ENCODE peak calls at places on chromosome 1, in five cellular contexts. One of them, this sample, is unnamed.

GRCh38 chr1:238772321-238772720 is 614.0 kb upstream of the CHRM3 start:
- DNase-seq in K562: no peak
- DNase-seq in H1: no peak
- DNase-seq in HepG2: no peak
- DNase-seq in endothelial cell of umbilical vein: no peak
- DNase-seq in this sample: no peak

GRCh38 chr1:231107600-231108326 is 54.1 kb upstream of the TRIM67 start:
- DNase-seq in K562: no peak
- DNase-seq in H1: no peak
- DNase-seq in HepG2: no peak
- DNase-seq in endothelial cell of umbilical vein: no peak
- DNase-seq in this sample: no peak

GRCh38 chr1:232018512-232019340 is 392.1 kb downstream of the DISC1 start:
- DNase-seq in K562: no peak
- DNase-seq in H1: no peak
- DNase-seq in HepG2: no peak
- DNase-seq in endothelial cell of umbilical vein: no peak
- DNase-seq in this sample: no peak

GRCh38 chr1:12132078-12132477 is 34.7 kb upstream of the TNFRSF1B start:
- DNase-seq in K562: no peak
- DNase-seq in H1: no peak
- DNase-seq in HepG2: no peak
- DNase-seq in endothelial cell of umbilical vein: no peak
- DNase-seq in this sample: no peak

GRCh38 chr1:27575861-27576331 is 28.0 kb downstream of the AHDC1 start:
- DNase-seq in K562: no peak
- DNase-seq in H1: no peak
- DNase-seq in HepG2: peak
- DNase-seq in endothelial cell of umbilical vein: peak
- DNase-seq in this sample: peak

GRCh38 chr1:30374400-30375070 is 348.9 kb downstream of the MATN1 start:
- DNase-seq in K562: no peak
- DNase-seq in H1: no peak
- DNase-seq in HepG2: no peak
- DNase-seq in endothelial cell of umbilical vein: no peak
- DNase-seq in this sample: no peak

GRCh38 chr1:32241011-32241763 is 5.8 kb upstream of the FAM167B start:
- DNase-seq in K562: peak
- DNase-seq in H1: no peak
- DNase-seq in HepG2: no peak
- DNase-seq in endothelial cell of umbilical vein: peak
- DNase-seq in this sample: peak

GRCh38 chr1:89820423-89821321 is at the start of gene LRRC8D:
- DNase-seq in K562: peak
- DNase-seq in H1: no peak
- DNase-seq in HepG2: peak
- DNase-seq in endothelial cell of umbilical vein: peak
- DNase-seq in this sample: peak

GRCh38 chr1:20787775-20788488 is 825 bp upstream of the HP1BP3 start:
- DNase-seq in K562: peak
- DNase-seq in H1: peak
- DNase-seq in HepG2: peak
- DNase-seq in endothelial cell of umbilical vein: peak
- DNase-seq in this sample: peak

GRCh38 chr1:12091191-12091590 is 28.1 kb downstream of the TNFRSF8 start:
- DNase-seq in K562: no peak
- DNase-seq in H1: no peak
- DNase-seq in HepG2: no peak
- DNase-seq in endothelial cell of umbilical vein: no peak
- DNase-seq in this sample: no peak

GRCh38 chr1:228299901-228300300 is 92.1 kb downstream of the OBSCN start:
- DNase-seq in K562: no peak
- DNase-seq in H1: no peak
- DNase-seq in HepG2: no peak
- DNase-seq in endothelial cell of umbilical vein: no peak
- DNase-seq in this sample: no peak

GRCh38 chr1:206457408-206457807 is 12.9 kb upstream of the IKBKE start:
- DNase-seq in K562: no peak
- DNase-seq in H1: no peak
- DNase-seq in HepG2: no peak
- DNase-seq in endothelial cell of umbilical vein: peak
- DNase-seq in this sample: no peak

GRCh38 chr1:192945417-192946130 is 113.6 kb downstream of the UCHL5 start:
- DNase-seq in K562: no peak
- DNase-seq in H1: no peak
- DNase-seq in HepG2: no peak
- DNase-seq in endothelial cell of umbilical vein: no peak
- DNase-seq in this sample: no peak

GRCh38 chr1:215987092-215987855 is 420.2 kb downstream of the KCTD3 start:
- DNase-seq in K562: no peak
- DNase-seq in H1: no peak
- DNase-seq in HepG2: peak
- DNase-seq in endothelial cell of umbilical vein: no peak
- DNase-seq in this sample: no peak

GRCh38 chr1:161391611-161392010 is 23.9 kb upstream of the CFAP126 start:
- DNase-seq in K562: no peak
- DNase-seq in H1: no peak
- DNase-seq in HepG2: no peak
- DNase-seq in endothelial cell of umbilical vein: no peak
- DNase-seq in this sample: no peak

GRCh38 chr1:39649786-39650185 is 10.3 kb upstream of the HEYL start:
- DNase-seq in K562: no peak
- DNase-seq in H1: no peak
- DNase-seq in HepG2: no peak
- DNase-seq in endothelial cell of umbilical vein: no peak
- DNase-seq in this sample: no peak

GRCh38 chr1:23984417-23985186 is 4.5 kb upstream of the SRSF10 start:
- DNase-seq in K562: no peak
- DNase-seq in H1: no peak
- DNase-seq in HepG2: peak
- DNase-seq in endothelial cell of umbilical vein: peak
- DNase-seq in this sample: peak

GRCh38 chr1:46554236-46555080 is 3.0 kb upstream of the KNCN start:
- DNase-seq in K562: no peak
- DNase-seq in H1: no peak
- DNase-seq in HepG2: no peak
- DNase-seq in endothelial cell of umbilical vein: no peak
- DNase-seq in this sample: no peak

GRCh38 chr1:85575363-85575995 is 5.1 kb upstream of the CCN1 start:
- DNase-seq in K562: no peak
- DNase-seq in H1: no peak
- DNase-seq in HepG2: no peak
- DNase-seq in endothelial cell of umbilical vein: no peak
- DNase-seq in this sample: no peak
- H3K4me3 ChIP-seq in K562: no peak
- H3K4me3 ChIP-seq in H1: no peak
- H3K4me3 ChIP-seq in HepG2: no peak
- H3K4me3 ChIP-seq in endothelial cell of umbilical vein: no peak
- H3K4me3 ChIP-seq in this sample: no peak

GRCh38 chr1:53369034-53369750 is 41.3 kb upstream of the LRP8 start:
- DNase-seq in K562: no peak
- DNase-seq in H1: no peak
- DNase-seq in HepG2: no peak
- DNase-seq in endothelial cell of umbilical vein: no peak
- DNase-seq in this sample: no peak

GRCh38 chr1:53371851-53372250 is 44.0 kb upstream of the LRP8 start:
- DNase-seq in K562: no peak
- DNase-seq in H1: no peak
- DNase-seq in HepG2: no peak
- DNase-seq in endothelial cell of umbilical vein: no peak
- DNase-seq in this sample: no peak

GRCh38 chr1:53369761-53370160 is 41.9 kb upstream of the LRP8 start:
- DNase-seq in K562: no peak
- DNase-seq in H1: no peak
- DNase-seq in HepG2: no peak
- DNase-seq in endothelial cell of umbilical vein: no peak
- DNase-seq in this sample: no peak

GRCh38 chr1:53371121-53371666 is 43.3 kb upstream of the LRP8 start:
- DNase-seq in K562: no peak
- DNase-seq in H1: no peak
- DNase-seq in HepG2: no peak
- DNase-seq in endothelial cell of umbilical vein: no peak
- DNase-seq in this sample: no peak

DNA sequence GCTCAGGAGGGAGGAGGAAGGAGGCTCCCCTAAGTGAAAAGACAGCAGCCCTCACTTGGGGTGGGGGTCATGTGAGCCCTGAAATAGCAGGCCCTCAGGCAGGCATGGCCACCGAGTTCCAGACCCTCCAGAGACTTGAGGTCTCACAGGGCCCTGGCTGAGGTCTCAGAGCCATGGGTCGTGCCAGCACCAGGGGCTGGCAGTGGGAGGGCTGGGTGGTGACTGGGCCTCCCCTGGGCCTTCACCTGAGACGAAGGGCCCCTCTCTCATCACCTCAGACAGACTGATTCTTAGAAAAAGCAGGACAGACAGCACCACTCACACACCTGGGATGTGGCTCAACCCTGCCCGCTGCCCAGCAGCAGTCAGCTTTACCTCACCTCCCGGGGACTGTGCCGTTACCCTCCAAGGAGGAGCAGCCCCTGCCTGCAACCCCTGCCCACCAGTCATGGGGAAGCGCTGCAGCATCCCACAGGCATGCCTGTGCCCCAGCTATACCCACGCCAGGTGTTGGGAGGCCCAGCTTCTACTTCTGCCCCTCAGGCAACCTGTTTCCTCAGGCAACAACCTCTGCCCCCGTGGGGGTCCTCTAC is 42.6 kb upstream of the LRP8 start:
- DNase-seq in K562: no peak
- DNase-seq in H1: no peak
- DNase-seq in HepG2: no peak
- DNase-seq in endothelial cell of umbilical vein: no peak
- DNase-seq in this sample: no peak
- TF ChIP-seq JUN in K562: no peak
- TF ChIP-seq JUN in H1: no peak
- TF ChIP-seq JUN in HepG2: no peak
- TF ChIP-seq JUN in endothelial cell of umbilical vein: no peak
- TF ChIP-seq JUN in this sample: no peak

GRCh38 chr1:233790662-233791371 is 113.7 kb upstream of the SLC35F3 start:
- DNase-seq in K562: peak
- DNase-seq in H1: no peak
- DNase-seq in HepG2: peak
- DNase-seq in endothelial cell of umbilical vein: peak
- DNase-seq in this sample: peak
- H3K4me3 ChIP-seq in K562: no peak
- H3K4me3 ChIP-seq in H1: no peak
- H3K4me3 ChIP-seq in HepG2: no peak
- H3K4me3 ChIP-seq in endothelial cell of umbilical vein: no peak
- H3K4me3 ChIP-seq in this sample: no peak

GRCh38 chr1:184802739-184803492 is 48.3 kb upstream of the EDEM3 start:
- DNase-seq in K562: no peak
- DNase-seq in H1: no peak
- DNase-seq in HepG2: no peak
- DNase-seq in endothelial cell of umbilical vein: no peak
- DNase-seq in this sample: no peak
- TF ChIP-seq JUN in K562: no peak
- TF ChIP-seq JUN in H1: no peak
- TF ChIP-seq JUN in HepG2: no peak
- TF ChIP-seq JUN in endothelial cell of umbilical vein: no peak
- TF ChIP-seq JUN in this sample: no peak

This sample was measured in A549.